ENCODE peak calls at places on chromosome 6, in seven cellular contexts. E, N, K, I, Q, V and W are unnamed samples.

GRCh38 chr6:33702345-33702977 is 9.0 kb downstream of the UQCC2 start:
- DNase-seq in E (peak; percentile 45), N (no peak), K (no peak), I (no peak), Q (peak; percentile 66), V (no peak), W (no peak)

GRCh38 chr6:44270526-44271405 is 516 bp downstream of the TMEM151B start:
- DNase-seq in E (no peak), N (no peak), K (no peak), I (no peak), Q (peak; percentile 39), V (no peak), W (no peak)

GRCh38 chr6:32982702-32983492 is 14.5 kb downstream of the BRD2 start:
- DNase-seq in E (no peak), N (no peak), K (no peak), I (no peak), Q (no peak), V (no peak), W (no peak)

GRCh38 chr6:43221046-43221773 is 8.1 kb downstream of the DNPH1 start:
- DNase-seq in E (no peak), N (no peak), K (peak; percentile 64), I (no peak), Q (no peak), V (no peak), W (no peak)

GRCh38 chr6:34358389-34358906 is 34.0 kb downstream of the NUDT3 start:
- DNase-seq in E (peak; percentile 53), N (no peak), K (no peak), I (no peak), Q (peak; percentile 60), V (no peak), W (no peak)

GRCh38 chr6:68651018-68651985 is 16.2 kb downstream of the ADGRB3 start:
- DNase-seq in E (peak; percentile 63), N (no peak), K (no peak), I (no peak), Q (no peak), V (no peak), W (no peak)

GRCh38 chr6:122081921-122082320 is 317.5 kb upstream of the HSF2 start:
- DNase-seq in E (peak; percentile 7), N (no peak), K (no peak), I (no peak), Q (no peak), V (no peak), W (no peak)

GRCh38 chr6:121135425-121135824 is 198.9 kb downstream of the TBC1D32 start:
- DNase-seq in E (no peak), N (no peak), K (no peak), I (no peak), Q (no peak), V (no peak), W (no peak)

GRCh38 chr6:123333000-123333756 is 303.6 kb downstream of the TRDN start:
- DNase-seq in E (no peak), N (no peak), K (no peak), I (no peak), Q (no peak), V (no peak), W (no peak)

GRCh38 chr6:109514946-109515345 is 31.9 kb upstream of the ZBTB24 start:
- DNase-seq in E (no peak), N (no peak), K (no peak), I (no peak), Q (no peak), V (no peak), W (no peak)

GRCh38 chr6:44933113-44933512 is 395.0 kb upstream of the RUNX2 start:
- DNase-seq in E (no peak), N (no peak), K (no peak), I (no peak), Q (no peak), V (no peak), W (no peak)

GRCh38 chr6:153976921-153977693 is 61.9 kb upstream of the OPRM1 start:
- DNase-seq in E (peak; percentile 64), N (no peak), K (no peak), I (no peak), Q (no peak), V (no peak), W (no peak)

GRCh38 chr6:51965222-51965801 is 122.1 kb downstream of the PKHD1 start:
- DNase-seq in E (no peak), N (no peak), K (no peak), I (no peak), Q (no peak), V (no peak), W (no peak)

GRCh38 chr6:38833320-38833719 is 118.2 kb downstream of the DNAH8 start:
- DNase-seq in E (no peak), N (no peak), K (no peak), I (no peak), Q (no peak), V (no peak), W (no peak)

GRCh38 chr6:126527016-126527606 is 187.2 kb downstream of the CENPW start:
- DNase-seq in E (no peak), N (no peak), K (no peak), I (no peak), Q (no peak), V (no peak), W (no peak)

GRCh38 chr6:144150673-144151009 is 324 bp downstream of the STX11 start:
- DNase-seq in E (no peak), N (no peak), K (no peak), I (no peak), Q (peak; percentile 70), V (peak; percentile 21), W (no peak)

GRCh38 chr6:96016781-96017180 is 1.0 kb downstream of the FUT9 start:
- DNase-seq in E (no peak), N (no peak), K (no peak), I (no peak), Q (no peak), V (no peak), W (no peak)

GRCh38 chr6:96626749-96627353 is 63.9 kb downstream of the FHL5 start:
- DNase-seq in E (peak; percentile 26), N (no peak), K (no peak), I (no peak), Q (peak; percentile 35), V (no peak), W (no peak)

GRCh38 chr6:13302751-13303667 is 25.3 kb downstream of the TBC1D7 start:
- DNase-seq in E (peak; percentile 98), N (peak; percentile 58), K (peak; percentile 84), I (peak; percentile 78), Q (no peak), V (peak; percentile 60), W (peak; percentile 69)

GRCh38 chr6:117906905-117907599 is at the start of gene SLC35F1:
- DNase-seq in E (no peak), N (no peak), K (peak; percentile 77), I (peak; percentile 32), Q (peak; percentile 83), V (peak; percentile 15), W (no peak)

GRCh38 chr6:101994521-101994920 is 601.0 kb downstream of the GRIK2 start:
- DNase-seq in E (no peak), N (no peak), K (no peak), I (no peak), Q (no peak), V (no peak), W (no peak)

GRCh38 chr6:139291813-139292619 is at the start of gene TXLNB:
- DNase-seq in E (peak; percentile 84), N (peak; percentile 46), K (peak; percentile 85), I (peak; percentile 42), Q (peak; percentile 57), V (peak; percentile 80), W (peak; percentile 72)

GRCh38 chr6:81890846-81891245 is 138.4 kb upstream of the TENT5A start:
- DNase-seq in E (peak; percentile 29), N (no peak), K (no peak), I (no peak), Q (no peak), V (no peak), W (no peak)

GRCh38 chr6:66638099-66638498 is 931.1 kb upstream of the EYS start:
- DNase-seq in E (peak; percentile 48), N (no peak), K (no peak), I (no peak), Q (peak; percentile 44), V (no peak), W (no peak)